ENCODE peak calls at places on chromosomes 6 and 20, in five cellular contexts. One of them, this sample, is unnamed.

GRCh38 chr6:19866900-19867627 is 29.9 kb downstream of the ID4 start:
- DNase-seq in SK-N-SH: no peak
- DNase-seq in testis: no peak
- DNase-seq in pancreas: no peak
- DNase-seq in stomach: no peak
- DNase-seq in this sample: no peak

GRCh38 chr6:93120154-93120742 is 299.1 kb downstream of the EPHA7 start:
- DNase-seq in SK-N-SH: no peak
- DNase-seq in testis: no peak
- DNase-seq in pancreas: no peak
- DNase-seq in stomach: no peak
- DNase-seq in this sample: no peak

GRCh38 chr20:1562622-1563021 is 5.1 kb upstream of the SIRPD start:
- DNase-seq in SK-N-SH: no peak
- DNase-seq in testis: no peak
- DNase-seq in pancreas: no peak
- DNase-seq in stomach: no peak
- DNase-seq in this sample: no peak

GRCh38 chr20:32336918-32337347 is 21.2 kb upstream of the ASXL1 start:
- DNase-seq in SK-N-SH: peak; percentile 47
- DNase-seq in testis: no peak
- DNase-seq in pancreas: no peak
- DNase-seq in stomach: no peak
- DNase-seq in this sample: peak; percentile 66

GRCh38 chr6:170147832-170148708 is 142.8 kb downstream of the DLL1 start:
- DNase-seq in SK-N-SH: no peak
- DNase-seq in testis: no peak
- DNase-seq in pancreas: no peak
- DNase-seq in stomach: no peak
- DNase-seq in this sample: no peak

GRCh38 chr6:6704423-6705060 is 116.0 kb downstream of the LY86 start:
- DNase-seq in SK-N-SH: no peak
- DNase-seq in testis: no peak
- DNase-seq in pancreas: no peak
- DNase-seq in stomach: no peak
- DNase-seq in this sample: no peak

GRCh38 chr20:40651121-40651520 is 37.9 kb downstream of the MAFB start:
- DNase-seq in SK-N-SH: no peak
- DNase-seq in testis: no peak
- DNase-seq in pancreas: no peak
- DNase-seq in stomach: no peak
- DNase-seq in this sample: no peak

GRCh38 chr20:37445041-37445440 is 76.0 kb upstream of the NNAT start:
- DNase-seq in SK-N-SH: no peak
- DNase-seq in testis: no peak
- DNase-seq in pancreas: no peak
- DNase-seq in stomach: no peak
- DNase-seq in this sample: no peak

GRCh38 chr20:25288291-25289181 is 40.7 kb downstream of the PYGB start:
- DNase-seq in SK-N-SH: no peak
- DNase-seq in testis: no peak
- DNase-seq in pancreas: peak; percentile 0
- DNase-seq in stomach: no peak
- DNase-seq in this sample: no peak

GRCh38 chr6:54697423-54697822 is 149.1 kb upstream of the FAM83B start:
- DNase-seq in SK-N-SH: no peak
- DNase-seq in testis: no peak
- DNase-seq in pancreas: no peak
- DNase-seq in stomach: no peak
- DNase-seq in this sample: peak; percentile 11

GRCh38 chr6:166714581-166714980 is 87.5 kb upstream of the RPS6KA2 start:
- DNase-seq in SK-N-SH: no peak
- DNase-seq in testis: no peak
- DNase-seq in pancreas: no peak
- DNase-seq in stomach: no peak
- DNase-seq in this sample: no peak

GRCh38 chr6:26017567-26017966 is 55.0 kb downstream of the TRIM38 start:
- DNase-seq in SK-N-SH: no peak
- DNase-seq in testis: peak; percentile 86
- DNase-seq in pancreas: no peak
- DNase-seq in stomach: peak; percentile 56
- DNase-seq in this sample: peak; percentile 80

GRCh38 chr6:1423578-1423977 is 34.2 kb downstream of the FOXF2 start:
- DNase-seq in SK-N-SH: no peak
- DNase-seq in testis: no peak
- DNase-seq in pancreas: no peak
- DNase-seq in stomach: no peak
- DNase-seq in this sample: no peak

GRCh38 chr6:24899647-24900325 is 36.0 kb downstream of the RIPOR2 start:
- DNase-seq in SK-N-SH: no peak
- DNase-seq in testis: no peak
- DNase-seq in pancreas: no peak
- DNase-seq in stomach: no peak
- DNase-seq in this sample: no peak

GRCh38 chr20:43904195-43904594 is 10.5 kb upstream of the TOX2 start:
- DNase-seq in SK-N-SH: peak; percentile 59
- DNase-seq in testis: peak; percentile 64
- DNase-seq in pancreas: no peak
- DNase-seq in stomach: no peak
- DNase-seq in this sample: no peak

GRCh38 chr20:40489886-40490285 is 199.2 kb downstream of the MAFB start:
- DNase-seq in SK-N-SH: no peak
- DNase-seq in testis: no peak
- DNase-seq in pancreas: no peak
- DNase-seq in stomach: no peak
- DNase-seq in this sample: peak; percentile 30

GRCh38 chr6:78243519-78243918 is 590.7 kb downstream of the MEI4 start:
- DNase-seq in SK-N-SH: peak; percentile 1
- DNase-seq in testis: no peak
- DNase-seq in pancreas: no peak
- DNase-seq in stomach: no peak
- DNase-seq in this sample: peak; percentile 4

GRCh38 chr6:109202409-109203264 is 107.3 kb downstream of the CEP57L1 start:
- DNase-seq in SK-N-SH: no peak
- DNase-seq in testis: no peak
- DNase-seq in pancreas: no peak
- DNase-seq in stomach: no peak
- DNase-seq in this sample: no peak

GRCh38 chr6:166419268-166419667 is 36.5 kb upstream of the MPC1 start:
- DNase-seq in SK-N-SH: no peak
- DNase-seq in testis: no peak
- DNase-seq in pancreas: no peak
- DNase-seq in stomach: no peak
- DNase-seq in this sample: no peak

GRCh38 chr6:73652637-73653570 is 888 bp downstream of the SLC17A5 start:
- DNase-seq in SK-N-SH: peak; percentile 80
- DNase-seq in testis: peak; percentile 77
- DNase-seq in pancreas: peak; percentile 49
- DNase-seq in stomach: peak; percentile 54
- DNase-seq in this sample: peak; percentile 40

GRCh38 chr20:32487381-32487780 is 97.8 kb downstream of the NOL4L start:
- DNase-seq in SK-N-SH: no peak
- DNase-seq in testis: no peak
- DNase-seq in pancreas: no peak
- DNase-seq in stomach: no peak
- DNase-seq in this sample: no peak

GRCh38 chr20:37383229-37383989 is 37.5 kb downstream of the SRC start:
- DNase-seq in SK-N-SH: peak; percentile 20
- DNase-seq in testis: no peak
- DNase-seq in pancreas: no peak
- DNase-seq in stomach: peak; percentile 48
- DNase-seq in this sample: peak; percentile 38

GRCh38 chr6:29627762-29628418 is 5.1 kb downstream of the GABBR1 start:
- DNase-seq in SK-N-SH: peak; percentile 94
- DNase-seq in testis: peak; percentile 68
- DNase-seq in pancreas: peak; percentile 11
- DNase-seq in stomach: peak; percentile 52
- DNase-seq in this sample: peak; percentile 82

GRCh38 chr6:142387997-142388815 is 86.4 kb downstream of the ADGRG6 start:
- DNase-seq in SK-N-SH: peak; percentile 15
- DNase-seq in testis: no peak
- DNase-seq in pancreas: no peak
- DNase-seq in stomach: no peak
- DNase-seq in this sample: peak; percentile 81

GRCh38 chr6:106972500-106972899 is 2.0 kb downstream of the CD24 start:
- DNase-seq in SK-N-SH: peak; percentile 37
- DNase-seq in testis: no peak
- DNase-seq in pancreas: peak; percentile 38
- DNase-seq in stomach: peak; percentile 48
- DNase-seq in this sample: no peak

GRCh38 chr6:16136536-16137450 is 7.9 kb downstream of the MYLIP start:
- DNase-seq in SK-N-SH: no peak
- DNase-seq in testis: no peak
- DNase-seq in pancreas: no peak
- DNase-seq in stomach: peak; percentile 40
- DNase-seq in this sample: peak; percentile 91

GRCh38 chr6:151804585-151805285 is 2.7 kb upstream of the ESR1 start:
- DNase-seq in SK-N-SH: no peak
- DNase-seq in testis: no peak
- DNase-seq in pancreas: no peak
- DNase-seq in stomach: no peak
- DNase-seq in this sample: no peak

GRCh38 chr6:151806757-151807512 is 547 bp upstream of the ESR1 start:
- DNase-seq in SK-N-SH: peak; percentile 8
- DNase-seq in testis: no peak
- DNase-seq in pancreas: no peak
- DNase-seq in stomach: no peak
- DNase-seq in this sample: peak; percentile 88

GRCh38 chr6:151805286-151805840 is 2.1 kb upstream of the ESR1 start:
- DNase-seq in SK-N-SH: peak; percentile 14
- DNase-seq in testis: peak; percentile 31
- DNase-seq in pancreas: no peak
- DNase-seq in stomach: no peak
- DNase-seq in this sample: peak; percentile 61

GRCh38 chr6:151807513-151808330 is at the start of gene ESR1:
- DNase-seq in SK-N-SH: peak; percentile 33
- DNase-seq in testis: peak; percentile 36
- DNase-seq in pancreas: no peak
- DNase-seq in stomach: peak; percentile 28
- DNase-seq in this sample: peak; percentile 75

GRCh38 chr6:151803743-151804142 is 3.7 kb upstream of the ESR1 start:
- DNase-seq in SK-N-SH: no peak
- DNase-seq in testis: no peak
- DNase-seq in pancreas: no peak
- DNase-seq in stomach: no peak
- DNase-seq in this sample: no peak
- TF ChIP-seq CTCF in SK-N-SH: no peak
- TF ChIP-seq CTCF in testis: no peak
- TF ChIP-seq CTCF in pancreas: no peak
- TF ChIP-seq CTCF in stomach: no peak
- TF ChIP-seq CTCF in this sample: no peak

GRCh38 chr20:50129662-50130345 is 16.9 kb upstream of the UBE2V1 start:
- DNase-seq in SK-N-SH: peak; percentile 51
- DNase-seq in testis: peak; percentile 86
- DNase-seq in pancreas: no peak
- DNase-seq in stomach: no peak
- DNase-seq in this sample: no peak
- H3K4me3 ChIP-seq in SK-N-SH: no peak overlapping the region
- H3K4me3 ChIP-seq in testis: no peak overlapping the region
- H3K4me3 ChIP-seq in pancreas: no peak overlapping the region
- H3K4me3 ChIP-seq in stomach: no peak overlapping the region
- H3K4me3 ChIP-seq in this sample: no peak overlapping the region

DNA sequence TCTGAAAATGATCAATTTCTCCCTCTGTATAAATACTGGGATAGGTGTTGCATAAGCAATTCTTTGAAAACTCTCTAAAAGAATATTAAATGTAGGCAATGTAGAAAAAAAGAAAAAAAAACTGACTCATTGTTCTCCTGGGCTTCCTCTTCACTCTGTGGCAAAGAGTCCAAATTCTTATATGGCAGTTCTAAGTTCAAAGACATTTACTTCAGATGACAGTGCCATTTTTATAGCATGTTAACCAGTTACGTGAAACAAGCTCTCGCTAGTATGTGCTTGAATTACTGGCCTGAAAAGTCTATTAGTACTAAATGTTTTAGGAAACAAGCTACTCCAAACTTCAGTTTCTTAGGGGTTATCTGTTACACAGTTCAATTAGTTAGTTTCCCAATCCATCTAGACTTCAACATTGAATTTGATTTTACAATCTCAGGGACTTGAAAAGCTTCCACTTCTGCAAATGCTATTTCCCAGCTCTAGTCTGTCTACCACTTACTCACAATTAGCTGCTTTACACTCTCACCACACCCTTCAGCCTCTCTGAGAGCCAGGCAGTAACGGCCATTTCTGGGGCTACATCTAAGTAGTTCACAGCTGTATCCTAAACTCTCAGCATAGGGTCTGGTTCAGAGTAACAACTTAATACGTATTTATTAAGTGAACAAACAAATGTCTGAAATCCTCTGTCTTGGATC is 100.4 kb downstream of the OGFRL1 start:
- DNase-seq in SK-N-SH: no peak
- DNase-seq in testis: no peak
- DNase-seq in pancreas: no peak
- DNase-seq in stomach: no peak
- DNase-seq in this sample: peak; percentile 49
- TF ChIP-seq CTCF in SK-N-SH: no peak
- TF ChIP-seq CTCF in testis: no peak
- TF ChIP-seq CTCF in pancreas: no peak
- TF ChIP-seq CTCF in stomach: no peak
- TF ChIP-seq CTCF in this sample: no peak

GRCh38 chr20:58691405-58691772 is 1.2 kb upstream of the NPEPL1 start:
- DNase-seq in SK-N-SH: no peak
- DNase-seq in testis: no peak
- DNase-seq in pancreas: no peak
- DNase-seq in stomach: peak; percentile 23
- DNase-seq in this sample: no peak

GRCh38 chr20:58690851-58691250 is 1.7 kb upstream of the NPEPL1 start:
- DNase-seq in SK-N-SH: no peak
- DNase-seq in testis: peak; percentile 51
- DNase-seq in pancreas: no peak
- DNase-seq in stomach: peak; percentile 24
- DNase-seq in this sample: peak; percentile 46

GRCh38 chr20:58691773-58692578 is 624 bp upstream of the NPEPL1 start:
- DNase-seq in SK-N-SH: no peak
- DNase-seq in testis: no peak
- DNase-seq in pancreas: no peak
- DNase-seq in stomach: peak; percentile 41
- DNase-seq in this sample: peak; percentile 45

GRCh38 chr20:58688838-58689237 is 3.8 kb upstream of the NPEPL1 start:
- DNase-seq in SK-N-SH: no peak
- DNase-seq in testis: no peak
- DNase-seq in pancreas: no peak
- DNase-seq in stomach: peak; percentile 21
- DNase-seq in this sample: peak; percentile 10

GRCh38 chr20:58690351-58690750 is 2.2 kb upstream of the NPEPL1 start:
- DNase-seq in SK-N-SH: no peak
- DNase-seq in testis: no peak
- DNase-seq in pancreas: no peak
- DNase-seq in stomach: no peak
- DNase-seq in this sample: peak; percentile 41
- H3K4me3 ChIP-seq in SK-N-SH: no peak overlapping the region
- H3K4me3 ChIP-seq in testis: no peak overlapping the region
- H3K4me3 ChIP-seq in pancreas: no peak overlapping the region
- H3K4me3 ChIP-seq in stomach: no peak overlapping the region
- H3K4me3 ChIP-seq in this sample: no peak overlapping the region